ENCODE peak calls at places on chromosome 11, in six cellular contexts. S is progenitor cell of endocrine pancreas, Q is colonic mucosa, Z is lower leg skin, U is A549, N is astrocyte of the cerebellum. O is an unnamed sample.

GRCh38 chr11:108115495-108116140 is 5.7 kb upstream of the ACAT1 start:
- DNase-seq in U (peak), Q (peak), S (no peak), Z (peak), N (peak), O (no peak)

GRCh38 chr11:29328961-29329441 is 687.8 kb downstream of the KCNA4 start:
- DNase-seq in Z (no peak), Q (no peak), N (peak), U (peak), S (no peak), O (no peak)

GRCh38 chr11:8100151-8100550 is 19.1 kb downstream of the TUB start:
- DNase-seq in Z (no peak), S (no peak), Q (no peak), U (no peak), N (no peak), O (no peak)

GRCh38 chr11:3674189-3674588 is 3.0 kb upstream of the CHRNA10 start:
- DNase-seq in Q (no peak), S (no peak), N (peak), U (no peak), Z (no peak), O (no peak)

GRCh38 chr11:63877658-63878241 is 38.8 kb downstream of the MARK2 start:
- DNase-seq in U (no peak), N (no peak), Q (no peak), S (no peak), Z (no peak), O (no peak)

GRCh38 chr11:120645639-120646038 is 134.1 kb downstream of the GRIK4 start:
- DNase-seq in U (no peak), S (no peak), Q (no peak), N (peak), Z (no peak), O (peak)

GRCh38 chr11:64971421-64972233 is at the start of gene MAJIN:
- DNase-seq in N (peak), Z (peak), U (peak), S (peak), Q (peak), O (peak)

GRCh38 chr11:6911378-6911777 is 9.4 kb upstream of the OR2D3 start:
- DNase-seq in N (no peak), Z (no peak), Q (no peak), U (no peak), S (no peak), O (no peak)

GRCh38 chr11:33268945-33269567 is 11.9 kb downstream of the HIPK3 start:
- DNase-seq in S (no peak), Q (no peak), Z (no peak), N (no peak), U (no peak), O (no peak)

GRCh38 chr11:96328395-96329010 is 14.5 kb downstream of the MAML2 start:
- DNase-seq in Q (no peak), U (no peak), N (no peak), Z (no peak), S (no peak), O (no peak)

GRCh38 chr11:67351275-67352005 is 1.9 kb downstream of the POLD4 start:
- DNase-seq in Z (peak), N (no peak), U (peak), Q (peak), S (no peak), O (peak)

GRCh38 chr11:19953909-19954308 is 206.4 kb downstream of the DBX1 start:
- DNase-seq in N (peak), U (peak), Q (no peak), S (no peak), Z (no peak), O (no peak)

GRCh38 chr11:28089378-28089777 is 18.6 kb downstream of the KIF18A start:
- DNase-seq in Z (no peak), Q (no peak), U (no peak), S (no peak), N (no peak), O (no peak)

GRCh38 chr11:70247710-70248072 is 22.8 kb upstream of the PPFIA1 start:
- DNase-seq in S (no peak), U (no peak), Z (no peak), Q (no peak), N (no peak), O (no peak)

GRCh38 chr11:68099474-68100405 is 21.4 kb downstream of the CHKA start:
- DNase-seq in Q (peak), N (peak), U (no peak), S (peak), Z (no peak), O (no peak)

GRCh38 chr11:65786786-65787636 is at the start of gene OVOL1:
- DNase-seq in S (peak), N (no peak), Z (no peak), Q (peak), U (no peak), O (peak)

GRCh38 chr11:78683774-78684173 is 109.1 kb upstream of the NARS2 start:
- DNase-seq in Z (no peak), U (no peak), S (no peak), N (no peak), Q (no peak), O (no peak)

GRCh38 chr11:2902784-2903671 is 17.5 kb upstream of the CDKN1C start:
- DNase-seq in Z (no peak), S (no peak), Q (peak), U (no peak), N (no peak), O (no peak)

GRCh38 chr11:102810943-102811528 is 13.1 kb upstream of the MMP1 start:
- DNase-seq in U (peak), N (no peak), Z (no peak), Q (no peak), S (no peak), O (no peak)

GRCh38 chr11:14974723-14975587 is 2.8 kb upstream of the CALCA start:
- DNase-seq in S (peak), Z (peak), U (peak), Q (peak), N (no peak), O (peak)

GRCh38 chr11:47524200-47524874 is 28.6 kb downstream of the CELF1 start:
- DNase-seq in N (no peak), Z (no peak), S (no peak), U (no peak), Q (no peak), O (peak)

GRCh38 chr11:12701815-12702214 is 27.6 kb downstream of the TEAD1 start:
- DNase-seq in U (no peak), Q (no peak), Z (no peak), N (no peak), S (no peak), O (no peak)

GRCh38 chr11:75073459-75074190 is 23.1 kb downstream of the OR2AT4 start:
- DNase-seq in U (no peak), N (no peak), Q (no peak), Z (no peak), S (no peak), O (no peak)

GRCh38 chr11:44179173-44179572 is 83.7 kb downstream of the EXT2 start:
- DNase-seq in U (no peak), S (no peak), N (no peak), Q (no peak), Z (no peak), O (peak)

GRCh38 chr11:44814881-44815592 is 88.3 kb downstream of the TSPAN18 start:
- DNase-seq in Q (no peak), U (no peak), S (no peak), Z (no peak), N (peak), O (no peak)

GRCh38 chr11:99781074-99781473 is 760.3 kb downstream of the CNTN5 start:
- DNase-seq in S (no peak), Q (no peak), U (no peak), Z (no peak), N (no peak), O (no peak)

GRCh38 chr11:44564653-44565007 is 833 bp upstream of the CD82 start:
- DNase-seq in Z (peak), Q (no peak), S (no peak), N (peak), U (peak), O (peak)

GRCh38 chr11:95923730-95924413 is at the start of gene MTMR2:
- DNase-seq in U (peak), Q (peak), N (peak), Z (peak), S (peak), O (peak)

DNA sequence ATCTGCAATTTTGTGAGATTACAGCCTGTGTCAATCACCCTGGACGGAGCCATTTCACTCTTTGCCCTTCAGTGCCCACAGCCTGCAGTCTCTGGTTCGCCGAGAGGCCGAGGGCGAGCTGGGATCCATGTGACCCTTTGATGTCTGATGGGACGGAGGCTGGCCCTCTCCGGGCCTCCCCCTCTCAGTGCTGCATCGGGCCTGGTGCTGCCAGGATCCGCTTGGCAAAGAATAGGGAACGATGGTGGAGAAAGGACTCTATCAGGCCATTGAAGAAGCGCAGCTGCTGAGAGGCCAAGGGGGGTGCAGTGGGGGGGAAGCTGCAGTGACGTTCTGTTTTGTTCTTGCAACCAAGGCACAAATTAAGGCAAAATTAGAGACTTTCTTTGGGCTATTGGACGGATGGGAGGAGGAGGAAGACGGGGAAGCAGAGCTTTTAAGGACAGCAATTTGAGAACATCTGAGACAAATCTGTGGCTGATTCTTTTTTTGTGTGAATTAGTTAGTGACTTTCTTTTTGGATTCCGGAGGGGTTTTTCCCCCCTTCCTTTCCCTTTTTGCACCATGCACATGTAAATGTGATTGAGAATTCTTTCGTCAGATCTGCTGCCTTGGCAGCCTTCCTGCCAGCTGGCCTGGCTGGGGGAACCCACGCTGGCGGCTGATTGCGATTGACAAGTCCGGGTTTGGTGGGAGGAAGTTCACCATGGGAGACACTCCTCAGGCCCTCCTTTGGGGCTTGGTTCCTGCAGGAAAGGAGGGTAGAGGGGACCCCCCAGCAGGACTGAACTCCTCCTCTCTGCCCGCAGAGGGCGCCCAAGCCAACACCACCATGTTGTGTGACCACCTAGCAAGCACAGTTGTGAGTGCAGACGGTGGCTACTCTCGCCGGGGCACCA is 214.5 kb downstream of the NTM start:
- DNase-seq in N (no peak), U (no peak), S (no peak), Z (peak), Q (no peak), O (peak)
- TF ChIP-seq CTCF in N (peak), U (no peak), S (peak), Z (no peak), Q (no peak), O (peak)

GRCh38 chr11:295351-296205 is 3.7 kb downstream of the IFITM5 start:
- DNase-seq in N (no peak), Q (no peak), S (no peak), U (no peak), Z (peak), O (no peak)

GRCh38 chr11:296976-297665 is 2.2 kb downstream of the IFITM5 start:
- DNase-seq in S (no peak), N (no peak), U (no peak), Z (peak), Q (no peak), O (no peak)

GRCh38 chr11:297666-298405 is 1.5 kb downstream of the IFITM5 start:
- DNase-seq in Z (peak), N (no peak), Q (no peak), U (no peak), S (no peak), O (peak)

GRCh38 chr11:294795-295194 is 4.5 kb downstream of the IFITM5 start:
- DNase-seq in N (no peak), S (no peak), Q (no peak), Z (peak), U (no peak), O (no peak)

DNA sequence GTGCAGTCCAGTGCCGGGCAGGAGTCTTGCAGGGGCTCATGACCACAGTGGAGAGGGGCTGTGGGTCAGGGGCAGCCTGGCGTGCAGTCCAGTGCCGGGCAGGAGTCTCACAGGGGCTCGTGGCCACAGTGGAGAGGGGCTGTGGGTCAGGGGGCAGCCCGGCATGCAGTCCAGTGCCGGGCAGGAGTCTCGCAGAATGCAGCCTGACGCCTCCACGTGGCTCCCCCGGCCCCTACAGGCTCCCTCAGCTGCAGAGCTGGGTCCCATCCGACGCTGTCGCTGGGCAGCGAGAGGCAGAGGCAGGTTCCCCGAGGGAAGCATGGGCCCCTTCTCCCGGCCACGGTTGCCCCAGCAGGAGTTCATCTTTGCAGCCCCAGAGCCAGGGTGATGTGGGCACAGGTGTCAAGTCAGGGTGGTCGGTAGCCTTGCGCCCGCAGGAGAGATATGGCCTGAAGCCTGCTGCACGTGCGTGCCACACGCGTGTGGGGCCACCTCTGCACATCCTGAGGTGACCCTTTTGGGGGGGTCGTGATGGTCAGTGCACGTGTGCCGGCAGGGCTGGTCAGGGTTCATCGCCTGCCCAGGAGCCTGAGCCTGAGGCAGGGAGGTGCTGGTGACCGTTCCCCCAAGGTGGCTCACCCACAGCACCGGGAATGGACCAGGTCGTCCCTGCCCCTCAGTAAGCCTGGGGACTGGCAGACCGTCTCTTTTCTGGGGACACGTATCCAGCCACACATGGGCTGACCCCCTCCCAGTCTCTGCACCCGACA is 2.9 kb downstream of the IFITM5 start:
- DNase-seq in Z (peak), N (no peak), Q (no peak), U (no peak), S (no peak), O (no peak)
- TF ChIP-seq CTCF in Z (no peak), N (no peak), Q (no peak), U (no peak), S (no peak), O (no peak)

GRCh38 chr11:76282106-76282630 is 75.9 kb upstream of the WNT11 start:
- DNase-seq in S (no peak), N (no peak), U (no peak), Z (no peak), Q (no peak), O (no peak)

GRCh38 chr11:76282786-76283185 is 76.5 kb upstream of the WNT11 start:
- DNase-seq in Z (no peak), S (no peak), Q (no peak), U (no peak), N (no peak), O (no peak)

GRCh38 chr11:76283190-76283589 is 76.9 kb upstream of the WNT11 start:
- DNase-seq in Z (no peak), S (no peak), U (no peak), N (no peak), Q (no peak), O (no peak)

GRCh38 chr11:76285397-76285796 is 79.1 kb upstream of the WNT11 start:
- DNase-seq in Z (no peak), S (no peak), Q (no peak), U (no peak), N (no peak), O (no peak)

GRCh38 chr11:76284161-76284560 is 77.9 kb upstream of the WNT11 start:
- DNase-seq in U (no peak), Z (no peak), Q (no peak), S (no peak), N (no peak), O (no peak)
- TF ChIP-seq CTCF in U (no peak), Z (no peak), Q (no peak), S (no peak), N (no peak), O (no peak)

DNA sequence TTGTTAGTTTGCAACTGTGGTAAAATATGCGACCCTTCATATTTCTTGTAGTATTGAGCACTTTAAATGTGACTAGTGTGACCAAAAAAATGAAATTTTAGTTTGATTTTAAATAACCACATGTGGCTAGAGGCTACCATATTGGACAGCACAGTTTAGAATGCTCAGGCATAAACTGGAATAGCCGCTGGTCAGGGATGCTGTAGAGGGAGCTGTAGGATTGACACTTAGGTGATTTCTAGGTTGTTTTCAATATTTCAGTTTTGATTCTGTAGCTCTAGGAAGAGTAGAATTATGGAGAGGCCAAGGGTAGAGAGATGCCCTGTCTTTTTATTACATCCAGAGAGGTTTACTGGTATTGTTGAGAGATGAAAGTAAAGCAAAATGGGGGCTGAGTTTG is 10.8 kb upstream of the VSIG10L2 start:
- DNase-seq in N (no peak), U (no peak), Z (no peak), S (no peak), Q (no peak), O (no peak)
- TF ChIP-seq CTCF in N (no peak), U (no peak), Z (no peak), S (no peak), Q (no peak), O (no peak)

DNA sequence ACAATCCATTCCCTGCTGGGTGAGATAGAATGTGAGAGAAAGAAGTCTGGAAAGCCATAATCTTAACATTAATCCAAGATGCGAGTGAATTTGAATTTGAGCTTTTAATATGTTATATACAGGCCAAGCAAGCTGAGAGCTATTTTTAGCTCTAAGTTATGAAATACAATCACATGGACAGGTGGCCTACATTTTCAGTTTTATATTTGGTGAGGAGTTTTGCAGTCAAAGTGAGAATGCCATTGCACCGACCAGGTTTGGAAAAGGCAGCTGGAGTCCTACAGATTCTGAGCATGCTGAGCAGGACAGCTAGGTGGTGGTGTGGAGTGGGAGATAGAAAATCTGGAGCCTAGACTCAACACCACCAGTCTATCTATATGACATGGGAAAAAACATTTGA is 12.0 kb downstream of the OR5B21 start:
- DNase-seq in U (no peak), S (no peak), Q (no peak), Z (no peak), N (no peak), O (no peak)
- TF ChIP-seq CTCF in U (no peak), S (no peak), Q (no peak), Z (no peak), N (no peak), O (no peak)

O was measured in nephron progenitor cell.